ENCODE peak calls at places on chromosomes 11 and 22, in seven cellular contexts. One of them, this sample, is unnamed.
A peak's percentile ranks its signal among the peaks of the same experiment; 100 is the strongest.

GRCh38 chr11:127994736-127995135 is 592.6 kb downstream of the ETS1 start:
- DNase-seq in lower leg skin: no peak
- DNase-seq in uterus: no peak
- DNase-seq in tibial nerve: no peak
- DNase-seq in IMR-90: peak; percentile 69
- DNase-seq in transverse colon: no peak
- DNase-seq in GM12891: no peak
- DNase-seq in this sample: no peak

GRCh38 chr11:46918778-46919513 is 596 bp upstream of the LRP4 start:
- DNase-seq in lower leg skin: no peak
- DNase-seq in uterus: no peak
- DNase-seq in tibial nerve: no peak
- DNase-seq in IMR-90: no peak
- DNase-seq in transverse colon: peak; percentile 15
- DNase-seq in GM12891: no peak
- DNase-seq in this sample: no peak

GRCh38 chr11:86906198-86906597 is 49.0 kb downstream of the FZD4 start:
- DNase-seq in lower leg skin: no peak
- DNase-seq in uterus: no peak
- DNase-seq in tibial nerve: no peak
- DNase-seq in IMR-90: no peak
- DNase-seq in transverse colon: no peak
- DNase-seq in GM12891: no peak
- DNase-seq in this sample: no peak

GRCh38 chr11:86708671-86709070 is 36.3 kb upstream of the ME3 start:
- DNase-seq in lower leg skin: no peak
- DNase-seq in uterus: no peak
- DNase-seq in tibial nerve: no peak
- DNase-seq in IMR-90: no peak
- DNase-seq in transverse colon: no peak
- DNase-seq in GM12891: no peak
- DNase-seq in this sample: no peak

GRCh38 chr11:64056861-64057260 is 21.1 kb downstream of the FLRT1 start:
- DNase-seq in lower leg skin: no peak
- DNase-seq in uterus: no peak
- DNase-seq in tibial nerve: no peak
- DNase-seq in IMR-90: no peak
- DNase-seq in transverse colon: no peak
- DNase-seq in GM12891: no peak
- DNase-seq in this sample: no peak

GRCh38 chr11:93525601-93526000 is 17.6 kb downstream of the SMCO4 start:
- DNase-seq in lower leg skin: no peak
- DNase-seq in uterus: no peak
- DNase-seq in tibial nerve: no peak
- DNase-seq in IMR-90: peak; percentile 61
- DNase-seq in transverse colon: no peak
- DNase-seq in GM12891: no peak
- DNase-seq in this sample: no peak

GRCh38 chr11:62295504-62295903 is 3.4 kb downstream of the SCGB1D4 start:
- DNase-seq in lower leg skin: no peak
- DNase-seq in uterus: no peak
- DNase-seq in tibial nerve: no peak
- DNase-seq in IMR-90: peak; percentile 30
- DNase-seq in transverse colon: no peak
- DNase-seq in GM12891: no peak
- DNase-seq in this sample: no peak

GRCh38 chr11:64864473-64865285 is 13.7 kb downstream of the EHD1 start:
- DNase-seq in lower leg skin: peak; percentile 36
- DNase-seq in uterus: peak; percentile 89
- DNase-seq in tibial nerve: peak; percentile 42
- DNase-seq in IMR-90: peak; percentile 97
- DNase-seq in transverse colon: peak; percentile 66
- DNase-seq in GM12891: no peak
- DNase-seq in this sample: no peak

GRCh38 chr11:95282337-95282751 is 51.3 kb upstream of the SESN3 start:
- DNase-seq in lower leg skin: peak; percentile 45
- DNase-seq in uterus: no peak
- DNase-seq in tibial nerve: no peak
- DNase-seq in IMR-90: no peak
- DNase-seq in transverse colon: no peak
- DNase-seq in GM12891: no peak
- DNase-seq in this sample: no peak

GRCh38 chr11:8786933-8787332 is 104.3 kb downstream of the RPL27A start:
- DNase-seq in lower leg skin: no peak
- DNase-seq in uterus: no peak
- DNase-seq in tibial nerve: no peak
- DNase-seq in IMR-90: no peak
- DNase-seq in transverse colon: no peak
- DNase-seq in GM12891: no peak
- DNase-seq in this sample: no peak

GRCh38 chr22:44522526-44523170 is 24.6 kb upstream of the RTL6 start:
- DNase-seq in lower leg skin: no peak
- DNase-seq in uterus: no peak
- DNase-seq in tibial nerve: no peak
- DNase-seq in IMR-90: no peak
- DNase-seq in transverse colon: no peak
- DNase-seq in GM12891: no peak
- DNase-seq in this sample: no peak

GRCh38 chr22:19599626-19600243 is 75.5 kb upstream of the CLDN5 start:
- DNase-seq in lower leg skin: no peak
- DNase-seq in uterus: no peak
- DNase-seq in tibial nerve: no peak
- DNase-seq in IMR-90: no peak
- DNase-seq in transverse colon: no peak
- DNase-seq in GM12891: no peak
- DNase-seq in this sample: no peak

GRCh38 chr22:23282986-23283385 is 102.7 kb downstream of the BCR start:
- DNase-seq in lower leg skin: no peak
- DNase-seq in uterus: no peak
- DNase-seq in tibial nerve: no peak
- DNase-seq in IMR-90: no peak
- DNase-seq in transverse colon: no peak
- DNase-seq in GM12891: no peak
- DNase-seq in this sample: no peak

GRCh38 chr11:112477152-112477928 is 216.7 kb upstream of the PLET1 start:
- DNase-seq in lower leg skin: no peak
- DNase-seq in uterus: no peak
- DNase-seq in tibial nerve: no peak
- DNase-seq in IMR-90: no peak
- DNase-seq in transverse colon: no peak
- DNase-seq in GM12891: no peak
- DNase-seq in this sample: no peak

GRCh38 chr11:113274708-113275582 is 39.4 kb upstream of the TTC12 start:
- DNase-seq in lower leg skin: no peak
- DNase-seq in uterus: no peak
- DNase-seq in tibial nerve: no peak
- DNase-seq in IMR-90: no peak
- DNase-seq in transverse colon: no peak
- DNase-seq in GM12891: no peak
- DNase-seq in this sample: no peak

DNA sequence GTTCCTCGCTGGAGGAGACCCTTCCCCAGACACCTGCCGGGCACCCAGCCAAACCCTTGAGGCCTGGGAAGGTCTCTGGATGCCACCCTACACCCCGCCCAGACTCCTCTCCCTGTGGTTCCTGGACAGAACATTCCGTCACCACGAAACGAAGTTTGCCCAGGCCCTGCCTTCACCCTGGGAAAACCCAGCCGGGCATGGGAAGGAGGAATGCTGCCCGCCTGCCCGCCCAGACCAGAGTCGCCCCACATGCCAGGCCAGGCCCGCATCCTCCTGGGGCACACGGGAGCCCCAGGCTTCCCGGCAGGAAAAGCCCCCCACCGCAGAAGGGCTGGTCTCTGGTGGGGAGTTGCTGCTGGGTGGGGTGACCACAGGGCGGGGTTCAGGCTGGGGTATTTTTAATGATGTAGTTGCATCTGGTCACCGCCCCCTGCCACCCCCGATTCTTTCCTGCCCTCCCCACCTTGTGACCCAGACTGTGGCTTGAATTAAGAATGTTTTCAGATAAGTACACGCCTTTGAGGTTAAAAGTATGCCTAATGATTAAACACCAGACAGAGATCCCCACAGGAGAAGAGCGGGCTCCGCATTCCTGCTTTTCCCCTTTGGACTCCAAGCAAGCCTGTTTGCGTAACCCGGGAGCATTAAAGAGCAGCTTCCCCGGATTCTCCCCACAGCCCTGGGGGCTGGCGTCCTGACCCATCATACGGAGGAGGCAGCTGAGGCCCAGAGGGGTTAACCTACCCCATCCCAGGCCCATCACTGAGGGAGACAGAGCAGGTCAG is 44.6 kb upstream of the PPARA start:
- DNase-seq in lower leg skin: no peak
- DNase-seq in uterus: no peak
- DNase-seq in tibial nerve: peak; percentile 56
- DNase-seq in IMR-90: peak; percentile 59
- DNase-seq in transverse colon: peak; percentile 69
- DNase-seq in GM12891: no peak
- DNase-seq in this sample: no peak
- TF ChIP-seq POLR2A in lower leg skin: no peak
- TF ChIP-seq POLR2A in uterus: no peak
- TF ChIP-seq POLR2A in tibial nerve: no peak
- TF ChIP-seq POLR2A in IMR-90: no peak
- TF ChIP-seq POLR2A in transverse colon: no peak
- TF ChIP-seq POLR2A in GM12891: no peak
- TF ChIP-seq POLR2A in this sample: no peak

DNA sequence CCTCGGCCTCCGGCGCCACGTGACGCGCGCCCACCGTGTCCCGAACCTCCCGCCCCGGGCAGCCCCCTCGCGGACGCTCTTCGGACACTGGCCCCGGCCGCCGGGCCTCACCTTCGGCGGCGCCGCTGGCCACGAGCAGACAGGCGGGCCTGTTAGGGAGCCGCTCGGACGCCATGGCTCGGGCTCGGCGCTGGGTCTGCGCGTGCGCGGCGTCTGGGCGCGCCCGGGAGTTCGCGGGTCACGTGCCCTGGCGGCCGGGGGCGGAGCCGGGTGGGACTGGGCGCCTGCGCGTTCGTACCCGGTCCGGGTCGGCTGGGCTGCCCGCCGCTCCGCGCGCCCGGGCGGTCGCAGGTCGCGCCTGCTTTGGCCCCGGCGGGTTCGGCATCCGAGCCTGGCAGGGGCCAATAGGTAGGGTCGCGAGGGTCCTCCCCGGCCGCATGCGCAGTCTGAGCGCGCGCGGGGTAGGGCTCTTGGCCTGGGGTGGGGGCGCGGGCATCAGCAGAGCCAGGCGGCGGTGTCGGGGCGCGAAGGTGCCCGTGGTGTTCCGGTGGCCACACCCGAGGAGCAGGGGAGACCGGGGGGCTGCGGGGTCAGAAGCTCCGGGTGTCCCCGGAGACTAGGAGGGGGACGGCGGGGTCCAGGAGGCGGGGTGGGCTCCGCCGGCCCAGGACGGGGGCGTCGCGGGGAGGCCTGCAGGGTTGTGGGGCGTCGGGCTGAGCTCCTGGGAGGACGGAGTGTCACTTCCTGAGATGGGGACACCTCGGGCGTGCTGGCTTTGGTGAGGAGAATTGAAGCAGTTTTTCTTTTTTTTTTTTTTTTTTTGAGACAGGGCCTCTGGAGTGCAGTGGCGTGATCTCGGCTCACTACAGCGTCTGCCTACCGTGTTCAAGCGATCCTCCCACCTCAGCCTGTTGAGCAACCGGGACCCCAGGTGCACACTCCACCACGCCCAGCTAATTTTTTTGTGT is at the start of gene GATD1:
- DNase-seq in lower leg skin: peak; percentile 89
- DNase-seq in uterus: peak; percentile 94
- DNase-seq in tibial nerve: peak; percentile 83
- DNase-seq in IMR-90: peak; percentile 75
- DNase-seq in transverse colon: peak; percentile 95
- DNase-seq in GM12891: peak; percentile 100
- DNase-seq in this sample: peak; percentile 100
- TF ChIP-seq POLR2A in lower leg skin: peak; percentile 14
- TF ChIP-seq POLR2A in uterus: peak; percentile 48
- TF ChIP-seq POLR2A in tibial nerve: peak; percentile 63
- TF ChIP-seq POLR2A in IMR-90: peak; percentile 87
- TF ChIP-seq POLR2A in transverse colon: peak; percentile 65
- TF ChIP-seq POLR2A in GM12891: peak; percentile 54
- TF ChIP-seq POLR2A in this sample: peak; percentile 84

DNA sequence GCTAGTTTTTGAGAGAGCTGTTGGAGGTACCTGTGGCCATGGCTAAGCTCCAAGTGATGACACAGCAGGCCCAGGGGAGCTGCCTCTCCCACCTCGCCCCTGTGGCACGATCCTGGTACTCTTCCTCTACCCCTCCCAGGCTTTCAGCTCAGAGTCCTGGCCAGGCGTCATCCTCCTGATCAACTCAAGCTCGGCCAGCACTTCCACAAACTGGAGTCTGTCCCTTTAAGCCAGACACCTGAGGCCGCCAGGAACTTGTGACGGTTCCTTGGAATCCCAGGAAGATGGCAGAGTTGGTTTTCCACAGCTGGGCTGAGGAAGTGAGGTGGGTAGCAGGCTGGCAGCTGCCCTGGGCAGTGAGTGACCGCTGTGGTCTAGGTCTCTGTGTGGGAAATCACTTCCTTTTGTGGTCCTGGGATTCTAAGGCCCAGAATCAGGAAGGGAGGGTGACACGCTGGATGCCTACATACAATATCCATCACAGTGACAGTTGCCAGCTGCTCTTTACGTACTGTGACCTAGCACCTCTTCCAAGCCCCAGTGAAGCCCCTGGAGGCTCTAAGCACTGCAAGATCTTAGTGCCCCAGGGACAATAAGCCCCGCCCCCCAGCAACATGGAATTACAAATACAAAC is 3.2 kb upstream of the CST6 start:
- DNase-seq in lower leg skin: no peak
- DNase-seq in uterus: no peak
- DNase-seq in tibial nerve: no peak
- DNase-seq in IMR-90: no peak
- DNase-seq in transverse colon: no peak
- DNase-seq in GM12891: no peak
- DNase-seq in this sample: no peak
- TF ChIP-seq POLR2A in lower leg skin: no peak
- TF ChIP-seq POLR2A in uterus: no peak
- TF ChIP-seq POLR2A in tibial nerve: no peak
- TF ChIP-seq POLR2A in IMR-90: no peak
- TF ChIP-seq POLR2A in transverse colon: no peak
- TF ChIP-seq POLR2A in GM12891: no peak
- TF ChIP-seq POLR2A in this sample: no peak

DNA sequence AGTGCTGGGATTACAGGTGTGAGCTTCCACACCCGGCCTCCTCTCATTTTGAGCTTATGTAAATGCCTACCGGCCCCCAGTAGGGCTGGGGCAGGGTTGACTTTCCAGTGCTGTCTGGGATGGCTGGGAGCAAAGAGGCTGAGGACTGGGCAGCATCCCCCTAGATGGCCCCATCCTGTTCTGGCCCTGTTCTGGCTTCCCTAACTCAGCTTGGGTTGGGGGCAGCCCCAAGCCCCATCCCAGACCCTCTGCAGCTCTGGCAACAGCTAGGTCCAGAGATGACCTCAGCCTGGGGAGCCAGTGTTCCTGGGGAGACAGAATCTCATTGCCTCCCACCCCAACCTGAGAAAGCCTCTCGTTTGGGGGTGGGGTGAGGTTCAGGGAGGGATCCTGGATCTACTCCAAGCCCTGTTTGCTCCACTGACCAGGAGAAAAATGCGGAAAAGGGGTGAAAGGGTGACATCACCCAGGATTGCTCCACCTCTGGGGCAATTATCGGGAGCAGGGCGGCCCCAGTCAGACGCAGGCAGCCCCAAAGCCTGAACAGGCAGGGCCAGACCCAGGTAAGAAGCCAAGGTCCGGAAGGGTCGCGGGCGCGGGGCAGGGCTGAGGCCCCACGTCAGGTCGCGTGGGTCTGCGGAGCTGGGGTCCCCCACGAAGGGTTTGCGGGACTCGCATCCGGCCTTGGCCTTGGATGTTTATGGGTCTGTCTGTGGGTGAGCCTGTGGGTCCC is at the start of gene PNPLA2:
- DNase-seq in lower leg skin: no peak
- DNase-seq in uterus: peak; percentile 61
- DNase-seq in tibial nerve: no peak
- DNase-seq in IMR-90: no peak
- DNase-seq in transverse colon: peak; percentile 75
- DNase-seq in GM12891: no peak
- DNase-seq in this sample: no peak
- TF ChIP-seq POLR2A in lower leg skin: no peak
- TF ChIP-seq POLR2A in uterus: no peak
- TF ChIP-seq POLR2A in tibial nerve: no peak
- TF ChIP-seq POLR2A in IMR-90: no peak
- TF ChIP-seq POLR2A in transverse colon: peak; percentile 84
- TF ChIP-seq POLR2A in GM12891: no peak
- TF ChIP-seq POLR2A in this sample: no peak

This sample was measured in GM12892.